ENCODE peak calls at places on chromosomes 16 and 17, in four cellular contexts. A, V, W and U are unnamed samples.

GRCh38 chr17:9802294-9802693 is 10.9 kb upstream of the DHRS7C start:
- DNase-seq in A (no peak), V (no peak), W (no peak), U (no peak)

GRCh38 chr16:29876186-29876577 is 13.2 kb upstream of the CDIPT start:
- DNase-seq in A (no peak), V (no peak), W (no peak), U (peak)

GRCh38 chr17:16275024-16275423 is 58.0 kb downstream of the PIGL start:
- DNase-seq in A (no peak), V (no peak), W (no peak), U (no peak)

GRCh38 chr17:81429353-81429774 is 34.1 kb downstream of the BAHCC1 start:
- DNase-seq in A (no peak), V (no peak), W (no peak), U (no peak)

GRCh38 chr17:82547981-82548380 is 28.4 kb downstream of the FOXK2 start:
- DNase-seq in A (no peak), V (no peak), W (no peak), U (no peak)

GRCh38 chr17:70564006-70564620 is 394.8 kb downstream of the KCNJ2 start:
- DNase-seq in A (no peak), V (no peak), W (no peak), U (no peak)

GRCh38 chr17:75506888-75507287 is 8.4 kb downstream of the CASKIN2 start:
- DNase-seq in A (no peak), V (no peak), W (no peak), U (no peak)

GRCh38 chr17:58531661-58532554 is 17.5 kb upstream of the MTMR4 start:
- DNase-seq in A (peak), V (no peak), W (no peak), U (peak)

GRCh38 chr17:66347661-66348604 is 45.5 kb downstream of the PRKCA start:
- DNase-seq in A (no peak), V (no peak), W (peak), U (no peak)

GRCh38 chr17:58344047-58344790 is 7.8 kb downstream of the SUPT4H1 start:
- DNase-seq in A (no peak), V (peak), W (no peak), U (no peak)

GRCh38 chr17:47915667-47916242 is 19.7 kb downstream of the SP2 start:
- DNase-seq in A (no peak), V (no peak), W (no peak), U (no peak)

GRCh38 chr16:77722315-77723107 is at the start of gene NUDT7:
- DNase-seq in A (peak), V (peak), W (peak), U (peak)

GRCh38 chr16:4327782-4328579 is 12.1 kb downstream of the GLIS2 start:
- DNase-seq in A (no peak), V (no peak), W (peak), U (no peak)

GRCh38 chr16:695355-696089 is 5.3 kb upstream of the WDR24 start:
- DNase-seq in A (no peak), V (no peak), W (no peak), U (peak)

GRCh38 chr17:66602659-66603363 is 232.1 kb upstream of the CACNG5 start:
- DNase-seq in A (no peak), V (no peak), W (no peak), U (no peak)

GRCh38 chr17:77363821-77364361 is 223.1 kb downstream of the SEC14L1 start:
- DNase-seq in A (no peak), V (no peak), W (peak), U (peak)

GRCh38 chr17:43125967-43126910 is 1.1 kb upstream of the BRCA1 start:
- DNase-seq in A (no peak), V (no peak), W (peak), U (peak)

GRCh38 chr16:8855051-8855786 is 13.6 kb downstream of the CARHSP1 start:
- DNase-seq in A (no peak), V (no peak), W (no peak), U (peak)

GRCh38 chr17:19386276-19386863 is 620 bp downstream of the MFAP4 start:
- DNase-seq in A (no peak), V (no peak), W (no peak), U (no peak)

GRCh38 chr16:50631985-50632576 is 49.0 kb downstream of the SNX20 start:
- DNase-seq in A (no peak), V (no peak), W (no peak), U (no peak)

GRCh38 chr17:50511058-50511457 is 2.8 kb downstream of the MYCBPAP start:
- DNase-seq in A (no peak), V (peak), W (no peak), U (no peak)

GRCh38 chr16:27209591-27209990 is 6.3 kb downstream of the KDM8 start:
- DNase-seq in A (no peak), V (no peak), W (no peak), U (no peak)

GRCh38 chr16:608019-608418 is 18.2 kb downstream of the RAB40C start:
- DNase-seq in A (no peak), V (no peak), W (no peak), U (no peak)

GRCh38 chr17:80750263-80750662 is 205.6 kb downstream of the RPTOR start:
- DNase-seq in A (no peak), V (no peak), W (no peak), U (no peak)

GRCh38 chr17:2851615-2852014 is 55.4 kb downstream of the RAP1GAP2 start:
- DNase-seq in A (no peak), V (no peak), W (no peak), U (no peak)

GRCh38 chr17:79255926-79256325 is 181.3 kb downstream of the ENGASE start:
- DNase-seq in A (no peak), V (no peak), W (no peak), U (no peak)

GRCh38 chr17:77495575-77495974 is 354.8 kb downstream of the SEC14L1 start:
- DNase-seq in A (no peak), V (no peak), W (no peak), U (no peak)

GRCh38 chr17:9817086-9817485 is 4.8 kb downstream of the GSG1L2 start:
- DNase-seq in A (peak), V (no peak), W (no peak), U (no peak)

GRCh38 chr17:71790791-71791190 is 330.0 kb upstream of the SOX9 start:
- DNase-seq in A (no peak), V (no peak), W (no peak), U (no peak)

GRCh38 chr16:70768205-70768580 is 32.8 kb downstream of the VAC14 start:
- DNase-seq in A (no peak), V (no peak), W (no peak), U (no peak)

GRCh38 chr16:1021553-1022160 is 40.1 kb downstream of the SOX8 start:
- DNase-seq in A (no peak), V (no peak), W (no peak), U (no peak)

GRCh38 chr16:71360378-71360777 is 1.9 kb downstream of the CALB2 start:
- DNase-seq in A (no peak), V (no peak), W (peak), U (no peak)

GRCh38 chr17:34068506-34069035 is 186.5 kb upstream of the CCL2 start:
- DNase-seq in A (no peak), V (no peak), W (no peak), U (no peak)
- TF ChIP-seq TARDBP in A (no peak), V (no peak), W (no peak), U (no peak)

DNA sequence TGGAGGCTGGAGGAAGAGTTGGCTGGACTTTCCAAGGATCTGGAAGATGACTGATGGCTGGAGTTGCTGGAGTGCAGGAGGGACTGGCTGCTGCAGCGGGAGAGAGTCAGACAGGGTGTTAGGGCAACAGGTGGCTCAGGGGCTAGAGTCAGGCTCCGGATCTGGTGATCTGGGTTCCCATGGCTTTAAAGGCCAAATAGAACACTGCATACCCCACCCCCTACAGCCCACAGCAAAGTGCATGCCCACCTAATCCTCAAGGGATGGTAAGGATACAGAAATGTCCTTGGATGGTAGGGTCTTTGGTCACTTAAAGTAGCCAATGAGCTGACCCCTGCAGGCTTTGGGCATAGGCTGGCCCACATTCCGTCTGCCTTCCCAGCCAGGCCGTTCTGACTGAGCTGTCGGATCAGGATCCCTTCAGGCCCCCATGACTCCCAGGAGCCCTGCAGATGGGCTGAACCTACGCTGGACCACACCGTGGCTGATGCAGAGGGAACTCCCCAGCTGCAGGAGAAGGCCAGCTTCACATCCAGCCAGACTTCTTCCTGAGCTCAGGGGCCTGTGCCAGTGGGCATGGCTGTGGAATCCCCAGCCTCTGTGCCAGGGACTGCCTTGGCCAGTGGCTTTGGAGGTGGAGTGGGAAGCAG is 13.9 kb downstream of the TNS4 start:
- DNase-seq in A (no peak), V (no peak), W (no peak), U (no peak)
- TF ChIP-seq TARDBP in A (no peak), V (no peak), W (no peak), U (no peak)

GRCh38 chr17:8283356-8283755 is 5.1 kb upstream of the RANGRF start:
- DNase-seq in A (no peak), V (no peak), W (no peak), U (no peak)
- TF ChIP-seq TARDBP in A (no peak), V (no peak), W (no peak), U (no peak)

GRCh38 chr16:79609861-79610260 is 9.3 kb upstream of the MAF start:
- DNase-seq in A (no peak), V (no peak), W (no peak), U (no peak)

GRCh38 chr16:79605999-79606398 is 5.5 kb upstream of the MAF start:
- DNase-seq in A (no peak), V (no peak), W (no peak), U (no peak)

GRCh38 chr16:79608976-79609375 is 8.4 kb upstream of the MAF start:
- DNase-seq in A (no peak), V (no peak), W (no peak), U (no peak)

GRCh38 chr16:79610771-79611170 is 10.2 kb upstream of the MAF start:
- DNase-seq in A (no peak), V (no peak), W (no peak), U (no peak)

DNA sequence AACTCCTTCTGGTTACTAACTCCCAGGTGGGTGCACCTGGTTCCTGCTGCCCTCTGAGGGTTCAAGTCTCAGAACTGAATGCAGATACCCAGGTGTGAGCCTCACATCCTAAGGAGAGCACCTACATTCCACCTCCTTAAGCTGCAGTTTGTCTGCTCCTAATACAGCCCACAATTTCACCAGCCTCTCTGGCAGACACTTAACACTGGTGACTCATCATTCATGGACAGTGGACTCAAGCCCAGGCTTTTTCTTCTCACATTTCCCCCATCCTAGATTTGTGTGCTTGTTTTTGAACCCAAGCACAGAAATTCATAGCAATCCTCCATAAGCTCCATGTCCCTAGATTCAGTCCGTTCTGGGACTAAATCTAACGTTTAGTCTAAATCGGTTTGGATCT is 7.0 kb upstream of the MAF start:
- DNase-seq in A (no peak), V (no peak), W (no peak), U (no peak)
- TF ChIP-seq TARDBP in A (no peak), V (no peak), W (no peak), U (no peak)

DNA sequence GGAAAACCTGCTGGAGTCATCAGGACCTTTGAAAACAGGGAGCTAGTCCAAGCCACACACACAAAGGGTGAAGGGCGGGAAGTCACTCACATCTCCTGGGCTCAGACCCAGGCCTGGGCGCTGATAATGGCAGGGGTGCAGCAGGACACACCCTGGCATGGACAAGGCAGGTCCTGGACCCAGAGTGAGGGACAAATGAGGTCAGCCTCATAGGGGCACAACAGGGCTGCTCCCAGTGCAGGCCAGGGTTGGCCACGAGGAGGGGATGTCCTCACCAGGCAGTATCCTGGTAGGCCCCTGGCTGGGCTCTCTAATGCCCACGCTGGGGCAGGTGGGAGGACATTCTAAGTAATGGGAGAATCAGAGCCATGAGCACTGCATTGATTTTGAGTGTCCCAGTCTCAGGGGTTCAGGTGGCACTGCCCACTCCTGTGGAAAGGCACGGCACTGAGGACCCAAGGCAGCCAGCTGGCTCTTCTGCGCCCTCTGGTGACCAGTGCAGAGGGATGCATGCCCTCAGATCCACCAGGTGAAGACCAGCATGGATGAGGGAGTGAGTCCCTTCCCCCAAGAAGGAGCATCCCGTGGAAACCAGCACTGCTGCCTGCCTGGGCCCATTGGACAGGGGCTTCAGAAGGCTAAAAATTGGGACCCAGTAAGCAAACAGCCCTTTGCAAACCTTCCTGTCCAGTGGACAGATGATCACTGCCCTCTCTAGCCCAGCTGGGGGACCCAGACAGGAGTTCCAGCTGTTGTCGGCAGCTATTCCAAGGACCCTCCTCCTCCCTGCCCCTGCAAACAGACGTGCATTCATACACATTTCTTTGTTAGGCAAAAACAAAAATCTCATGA is 23.3 kb upstream of the SREBF1 start:
- DNase-seq in A (peak), V (no peak), W (peak), U (peak)
- TF ChIP-seq TARDBP in A (no peak), V (no peak), W (no peak), U (no peak)

DNA sequence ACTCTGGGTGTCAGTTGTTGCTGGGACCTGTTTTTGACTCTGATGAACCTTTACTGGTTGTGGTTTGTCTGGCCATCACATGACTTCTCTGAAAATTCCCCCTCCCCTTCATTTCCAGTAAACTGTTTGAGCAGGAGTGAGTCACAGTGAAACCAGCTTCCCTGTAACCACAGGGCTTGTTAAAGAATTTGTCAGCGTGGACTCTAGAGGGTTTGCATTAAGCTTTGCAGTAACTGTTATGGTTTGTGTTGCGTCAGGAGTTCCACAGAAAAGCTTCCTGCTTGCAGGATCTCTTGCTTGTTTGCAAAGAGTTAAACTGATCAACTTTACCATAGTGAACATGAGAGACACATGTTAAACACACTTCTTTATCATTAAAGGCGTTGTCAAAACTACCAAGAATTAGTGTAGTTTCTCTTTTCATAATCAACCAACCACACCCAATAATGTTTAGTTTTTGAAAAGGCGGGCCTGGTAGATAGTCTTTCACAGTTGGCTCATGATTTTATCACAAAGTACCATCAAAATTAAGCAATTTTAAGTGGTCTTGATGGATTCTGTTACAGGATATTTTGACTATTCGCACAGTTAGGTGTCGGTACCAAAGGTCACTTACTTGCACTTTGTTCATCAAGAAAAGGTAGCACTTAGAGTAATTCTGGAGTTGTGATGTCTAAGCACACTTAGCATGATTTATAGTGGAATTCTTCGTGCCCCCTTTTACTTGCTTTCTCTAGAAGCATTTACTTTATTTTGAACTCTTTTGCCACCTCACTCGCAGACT is 79.3 kb downstream of the VMP1 start:
- DNase-seq in A (peak), V (peak), W (peak), U (peak)
- TF ChIP-seq TARDBP in A (no peak), V (peak), W (peak), U (no peak)

GRCh38 chr16:11076259-11077018 is 132.1 kb downstream of the CLEC16A start:
- DNase-seq in A (no peak), V (peak), W (no peak), U (no peak)
- TF ChIP-seq TARDBP in A (no peak), V (no peak), W (no peak), U (no peak)

GRCh38 chr17:38658741-38659345 is 15.9 kb downstream of the EPOP start:
- DNase-seq in A (no peak), V (no peak), W (no peak), U (no peak)
- TF ChIP-seq TARDBP in A (no peak), V (no peak), W (no peak), U (no peak)

GRCh38 chr16:86446279-86446678 is 64.0 kb upstream of the FOXF1 start:
- DNase-seq in A (no peak), V (no peak), W (no peak), U (no peak)

GRCh38 chr16:86442703-86443102 is 67.6 kb upstream of the FOXF1 start:
- DNase-seq in A (no peak), V (no peak), W (no peak), U (no peak)

GRCh38 chr16:86447228-86447627 is 63.1 kb upstream of the FOXF1 start:
- DNase-seq in A (no peak), V (no peak), W (no peak), U (no peak)

GRCh38 chr16:86443508-86444130 is 66.7 kb upstream of the FOXF1 start:
- DNase-seq in A (no peak), V (no peak), W (no peak), U (no peak)

DNA sequence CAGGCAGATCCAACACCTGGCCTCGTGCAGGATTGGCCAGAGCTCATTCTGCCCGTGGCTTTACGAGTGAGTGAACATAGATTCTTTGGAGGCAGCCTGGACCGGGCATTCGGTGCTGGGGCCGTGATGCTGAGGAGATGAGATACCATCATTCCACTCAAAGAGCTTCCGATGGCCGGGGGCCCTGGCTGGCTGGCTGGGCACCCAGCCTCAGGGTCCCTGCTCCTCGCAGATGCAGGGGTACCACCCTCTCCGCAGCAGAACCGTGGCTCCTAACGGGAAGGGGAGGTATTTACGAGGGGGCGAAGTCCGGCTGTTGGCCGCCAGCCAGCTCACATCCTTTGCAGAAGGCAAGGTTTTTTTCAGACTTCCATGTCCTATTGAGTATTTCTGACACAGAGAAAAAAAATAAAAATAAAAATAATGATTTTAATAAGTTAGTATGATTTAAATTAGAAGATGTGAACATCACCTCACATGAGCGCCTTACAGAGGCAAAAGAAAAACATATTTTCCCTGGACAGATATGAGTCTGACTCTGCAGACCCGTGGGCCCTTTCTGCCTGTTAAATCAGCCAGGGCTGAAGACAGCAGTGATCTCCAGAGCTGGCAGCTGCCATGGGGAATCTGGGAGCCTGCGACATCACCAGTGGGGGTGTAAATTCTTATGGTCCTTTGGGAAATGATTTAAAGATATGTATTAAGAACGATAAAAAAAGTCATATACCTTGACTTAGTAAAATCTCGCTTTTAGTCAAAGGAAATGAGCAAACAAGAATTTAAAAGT is 65.9 kb upstream of the FOXF1 start:
- DNase-seq in A (no peak), V (no peak), W (no peak), U (no peak)
- TF ChIP-seq TARDBP in A (no peak), V (no peak), W (no peak), U (no peak)